ENCODE peak calls at places on chromosomes 13 and 19, in four cellular contexts. Z is COR-L47, V is EL, I is PC-9. M is an unnamed sample.

GRCh38 chr19:38690146-38690545 is 42.7 kb downstream of the ACTN4 start:
- DNase-seq in Z (no peak), V (no peak), I (no peak), M (no peak)

GRCh38 chr19:15124572-15125231 is 17.5 kb downstream of the SYDE1 start:
- DNase-seq in Z (no peak), V (no peak), I (no peak), M (no peak)

GRCh38 chr13:28754698-28755545 is 36.2 kb upstream of the SLC46A3 start:
- DNase-seq in Z (no peak), V (peak; percentile 61), I (no peak), M (no peak)

GRCh38 chr19:33634361-33635091 is 12.8 kb downstream of the CHST8 start:
- DNase-seq in Z (no peak), V (no peak), I (no peak), M (no peak)

GRCh38 chr13:94309997-94310842 is 169.3 kb downstream of the DCT start:
- DNase-seq in Z (no peak), V (peak; percentile 93), I (no peak), M (no peak)

GRCh38 chr13:44685641-44686040 is 109.5 kb upstream of the TSC22D1 start:
- DNase-seq in Z (no peak), V (no peak), I (no peak), M (no peak)

GRCh38 chr19:41870401-41870873 is 6.6 kb upstream of the CD79A start:
- DNase-seq in Z (no peak), V (peak; percentile 47), I (peak; percentile 58), M (no peak)

GRCh38 chr19:8654591-8655339 is 24.3 kb downstream of the NFILZ start:
- DNase-seq in Z (peak; percentile 1), V (peak; percentile 41), I (no peak), M (peak; percentile 63)

GRCh38 chr19:43675269-43675879 is 5.4 kb upstream of the PLAUR start:
- DNase-seq in Z (no peak), V (peak; percentile 60), I (peak; percentile 95), M (no peak)

GRCh38 chr19:19606021-19606420 is 12.5 kb downstream of the PBX4 start:
- DNase-seq in Z (no peak), V (no peak), I (peak; percentile 100), M (peak; percentile 46)

GRCh38 chr13:112448621-112449544 is 72.7 kb downstream of the SPACA7 start:
- DNase-seq in Z (no peak), V (no peak), I (no peak), M (no peak)

GRCh38 chr13:22325761-22326160 is 654.9 kb downstream of the FGF9 start:
- DNase-seq in Z (no peak), V (no peak), I (no peak), M (no peak)

GRCh38 chr13:51221674-51222509 is at the start of gene FAM124A:
- DNase-seq in Z (peak; percentile 49), V (peak; percentile 42), I (no peak), M (peak; percentile 23)

GRCh38 chr13:38421590-38422560 is 72.2 kb downstream of the UFM1 start:
- DNase-seq in Z (no peak), V (peak; percentile 12), I (no peak), M (no peak)

GRCh38 chr19:4374451-4375163 is 25.7 kb downstream of the SH3GL1 start:
- DNase-seq in Z (no peak), V (peak; percentile 96), I (peak; percentile 84), M (no peak)

GRCh38 chr13:72565893-72566292 is 161.5 kb downstream of the MZT1 start:
- DNase-seq in Z (peak; percentile 56), V (peak; percentile 22), I (no peak), M (no peak)

GRCh38 chr13:51920267-51920666 is 58.5 kb downstream of the CCDC70 start:
- DNase-seq in Z (no peak), V (no peak), I (no peak), M (no peak)

GRCh38 chr13:75691183-75691582 is 55.1 kb downstream of the LMO7 start:
- DNase-seq in Z (no peak), V (no peak), I (peak; percentile 92), M (no peak)

GRCh38 chr13:110524484-110525254 is 36.9 kb downstream of the RAB20 start:
- DNase-seq in Z (peak; percentile 77), V (no peak), I (peak; percentile 97), M (no peak)

GRCh38 chr19:22784051-22784450 is at the start of gene ZNF99:
- DNase-seq in Z (no peak), V (no peak), I (no peak), M (no peak)

M was measured in T-cell.